ENCODE peak calls at places on chromosomes 13 and 19, in five cellular contexts. A is uterus, V is GM20000, C is IMR-90, O is brain microvascular endothelial cell. F is an unnamed sample.

GRCh38 chr19:5214371-5214770 is 126.2 kb downstream of the PTPRS start:
- DNase-seq in C (no peak), O (no peak), A (no peak), V (no peak), F (no peak)

GRCh38 chr19:51020988-51021651 is 1.6 kb upstream of the KLK10 start:
- DNase-seq in V (peak; percentile 65), C (peak; percentile 51), A (no peak), O (peak; percentile 49), F (peak; percentile 38)

GRCh38 chr19:2561895-2562294 is 86.0 kb downstream of the GADD45B start:
- DNase-seq in V (peak; percentile 87), O (no peak), A (no peak), C (no peak), F (peak; percentile 97)

GRCh38 chr19:10219678-10220077 is 11.5 kb downstream of the S1PR2 start:
- DNase-seq in O (peak; percentile 63), V (peak; percentile 78), C (peak; percentile 89), A (no peak), F (peak; percentile 62)

GRCh38 chr13:24625324-24625723 is 54.9 kb upstream of the ATP12A start:
- DNase-seq in V (peak; percentile 79), A (no peak), C (no peak), O (no peak), F (peak; percentile 18)

GRCh38 chr19:4522291-4523002 is 4.2 kb upstream of the PLIN4 start:
- DNase-seq in C (no peak), V (no peak), A (no peak), O (no peak), F (no peak)

GRCh38 chr19:29547981-29548380 is 22.2 kb downstream of the VSTM2B start:
- DNase-seq in V (no peak), C (no peak), O (no peak), A (no peak), F (no peak)

GRCh38 chr13:60226507-60226906 is 62.8 kb upstream of the DIAPH3 start:
- DNase-seq in A (no peak), V (no peak), C (peak; percentile 47), O (peak; percentile 25), F (peak; percentile 15)

GRCh38 chr19:16702123-16702522 is 17.5 kb upstream of the NWD1 start:
- DNase-seq in V (no peak), O (peak; percentile 24), A (no peak), C (peak; percentile 66), F (no peak)

GRCh38 chr19:9584073-9584833 is at the start of gene ZNF121:
- DNase-seq in V (peak; percentile 80), C (peak; percentile 73), A (peak; percentile 78), O (peak; percentile 76), F (peak; percentile 91)

GRCh38 chr13:70502944-70503343 is 394.7 kb upstream of the KLHL1 start:
- DNase-seq in O (no peak), C (no peak), A (no peak), V (no peak), F (no peak)

GRCh38 chr19:11381535-11382369 is 2.4 kb downstream of the EPOR start:
- DNase-seq in O (peak; percentile 81), C (peak; percentile 88), A (no peak), V (peak; percentile 90), F (peak; percentile 95)

GRCh38 chr13:32969516-32969941 is 46.7 kb upstream of the KL start:
- DNase-seq in A (peak; percentile 20), O (peak; percentile 45), C (peak; percentile 55), V (peak; percentile 48), F (peak; percentile 4)

GRCh38 chr13:113605866-113606438 is 21.4 kb downstream of the TFDP1 start:
- DNase-seq in C (no peak), O (no peak), V (no peak), A (no peak), F (no peak)
- TF ChIP-seq CTCF in C (no peak), O (no peak), V (no peak), A (no peak), F (no peak)

DNA sequence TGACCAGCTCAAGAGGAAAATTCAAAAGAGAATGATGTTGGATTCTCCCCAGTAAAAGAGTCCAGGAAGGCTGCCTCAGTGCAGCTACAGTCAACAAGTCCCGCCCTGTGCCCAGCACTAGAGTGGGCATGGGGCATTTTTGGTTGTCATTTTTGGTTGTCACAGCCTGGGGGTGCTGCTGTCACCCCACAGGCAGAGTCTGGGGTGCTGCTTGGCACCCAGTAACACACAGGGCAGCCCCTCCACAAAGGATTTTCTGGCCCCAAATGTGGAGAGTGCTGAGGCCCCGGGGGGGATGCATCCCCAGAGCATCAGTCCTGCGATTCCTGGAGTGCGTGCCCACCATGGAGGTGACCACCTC is 28.2 kb upstream of the TMEM255B start:
- DNase-seq in A (no peak), C (no peak), V (no peak), O (no peak), F (no peak)
- TF ChIP-seq CTCF in A (no peak), C (no peak), V (no peak), O (no peak), F (peak; percentile 22)

GRCh38 chr13:72782717-72783116 is 784 bp downstream of the PIBF1 start:
- DNase-seq in V (no peak), A (no peak), C (peak; percentile 10), O (peak; percentile 7), F (peak; percentile 10)

GRCh38 chr13:72781461-72782439 is at the start of the genes DIS3 and PIBF1:
- DNase-seq in V (peak; percentile 95), A (peak; percentile 96), O (peak; percentile 99), C (peak; percentile 98), F (peak; percentile 98)
- TF ChIP-seq CTCF in V (no peak), A (peak; percentile 20), O (peak; percentile 16), C (no peak), F (peak; percentile 23)

GRCh38 chr13:42393573-42394360 is 121.8 kb downstream of the AKAP11 start:
- DNase-seq in A (no peak), V (no peak), C (no peak), O (no peak), F (no peak)
- TF ChIP-seq CTCF in A (no peak), V (no peak), C (no peak), O (no peak), F (no peak)

GRCh38 chr19:49587227-49587626 is 3.8 kb upstream of the PRR12 start:
- DNase-seq in C (no peak), A (no peak), O (no peak), V (no peak), F (no peak)

GRCh38 chr19:49590971-49591730 is at the start of gene PRR12:
- DNase-seq in C (peak; percentile 67), V (peak; percentile 91), A (peak; percentile 72), O (peak; percentile 39), F (peak; percentile 85)

GRCh38 chr19:49590071-49590970 is 661 bp upstream of the PRR12 start:
- DNase-seq in V (peak; percentile 94), C (peak; percentile 95), A (peak; percentile 95), O (peak; percentile 97), F (peak; percentile 99)

GRCh38 chr19:49589391-49589790 is 1.6 kb upstream of the PRR12 start:
- DNase-seq in A (no peak), O (no peak), V (no peak), C (no peak), F (peak; percentile 16)

DNA sequence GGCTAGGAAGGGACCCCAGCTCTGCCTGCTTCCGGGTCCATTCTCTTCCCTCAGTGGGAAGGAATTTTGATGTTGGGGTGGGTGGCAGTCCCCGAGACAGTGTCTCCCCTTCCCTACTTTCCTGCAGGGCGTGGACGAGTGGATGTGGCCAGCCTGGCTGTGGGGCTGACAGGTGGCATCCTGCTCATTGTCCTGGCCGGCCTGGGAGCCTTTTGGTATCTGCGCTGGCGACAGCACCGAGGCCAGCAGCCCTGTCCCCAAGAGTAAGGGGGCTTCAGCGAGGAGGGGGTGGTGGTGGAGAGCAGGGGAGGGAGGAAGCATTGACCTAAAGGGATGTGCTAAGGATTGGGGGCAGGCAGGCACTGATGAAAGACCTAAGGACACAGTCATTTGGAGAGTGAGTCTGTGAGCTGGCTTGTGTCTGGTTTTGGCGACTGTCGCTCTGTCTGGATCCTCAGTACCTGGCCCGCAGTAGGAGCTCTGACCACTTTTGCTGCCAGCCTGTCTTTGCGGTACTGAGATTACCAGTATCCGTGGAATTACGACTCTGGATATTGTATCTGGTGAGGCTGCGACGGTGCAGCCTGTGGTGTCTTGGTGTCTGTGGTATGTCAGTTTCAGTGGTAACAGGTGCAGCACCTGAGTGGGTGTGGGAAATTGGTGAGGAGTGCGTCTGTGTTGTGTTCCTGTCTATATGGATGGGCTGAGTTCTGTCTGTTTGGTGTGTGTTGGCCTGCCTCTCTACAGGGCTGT is 2.4 kb upstream of the PRR12 start:
- DNase-seq in O (no peak), V (no peak), A (no peak), C (no peak), F (peak; percentile 75)
- TF ChIP-seq CTCF in O (no peak), V (no peak), A (no peak), C (no peak), F (no peak)

GRCh38 chr19:1006711-1007398 is 6.6 kb downstream of the GRIN3B start:
- DNase-seq in V (no peak), O (no peak), C (no peak), A (no peak), F (no peak)
- TF ChIP-seq CTCF in V (no peak), O (peak; percentile 19), C (no peak), A (no peak), F (no peak)